ENCODE peak calls at places on chromosomes 6 and 20, in eight cellular contexts. O is left ventricle myocardium inferior, G is foreskin fibroblast, K is choroid plexus epithelial cell, F is A549, X is AG09319, S is neural crest cell, A is nephron progenitor cell. C is an unnamed sample.

GRCh38 chr20:20410678-20411077 is 42.8 kb downstream of the INSM1 start:
- DNase-seq in O (peak), G (no peak), K (peak), F (no peak), X (no peak), S (peak), A (peak), C (no peak)

GRCh38 chr20:32332614-32333013 is 25.5 kb upstream of the ASXL1 start:
- DNase-seq in O (no peak), G (peak), K (peak), F (no peak), X (no peak), S (no peak), A (no peak), C (no peak)

GRCh38 chr6:146211646-146212045 is 182.8 kb downstream of the GRM1 start:
- DNase-seq in O (no peak), G (no peak), K (no peak), F (no peak), X (no peak), S (no peak), A (no peak), C (no peak)

GRCh38 chr20:62938105-62938888 is at the start of gene GID8:
- DNase-seq in O (peak), G (peak), K (peak), F (peak), X (no peak), S (peak), A (no peak), C (no peak)

GRCh38 chr20:19275630-19276071 is 63.2 kb downstream of the SLC24A3 start:
- DNase-seq in O (peak), G (peak), K (peak), F (no peak), X (peak), S (no peak), A (no peak), C (no peak)

GRCh38 chr6:158631678-158632537 is 12.6 kb downstream of the DYNLT1 start:
- DNase-seq in O (peak), G (peak), K (peak), F (peak), X (no peak), S (no peak), A (no peak), C (peak)

GRCh38 chr6:155670655-155671054 is 215.0 kb upstream of the NOX3 start:
- DNase-seq in O (no peak), G (no peak), K (no peak), F (no peak), X (no peak), S (no peak), A (no peak), C (no peak)

GRCh38 chr6:111566873-111567517 is 38.7 kb downstream of the TRAF3IP2 start:
- DNase-seq in O (no peak), G (peak), K (no peak), F (no peak), X (no peak), S (no peak), A (peak), C (no peak)

GRCh38 chr20:35979528-35979927 is 11.1 kb downstream of the CNBD2 start:
- DNase-seq in O (no peak), G (peak), K (no peak), F (no peak), X (no peak), S (no peak), A (no peak), C (no peak)

GRCh38 chr6:34791164-34791841 is 580 bp upstream of the BLTP3A start:
- DNase-seq in O (peak), G (peak), K (peak), F (peak), X (no peak), S (no peak), A (peak), C (no peak)

GRCh38 chr20:62192635-62193034 is 9.8 kb downstream of the MTG2 start:
- DNase-seq in O (no peak), G (no peak), K (no peak), F (no peak), X (no peak), S (no peak), A (no peak), C (no peak)

GRCh38 chr20:34271961-34272360 is 30.7 kb downstream of the ASIP start:
- DNase-seq in O (no peak), G (peak), K (peak), F (no peak), X (peak), S (no peak), A (no peak), C (no peak)

GRCh38 chr20:19812696-19813095 is 54.6 kb downstream of the RIN2 start:
- DNase-seq in O (no peak), G (peak), K (no peak), F (no peak), X (no peak), S (no peak), A (no peak), C (no peak)

GRCh38 chr20:35831029-35831428 is 59.2 kb downstream of the PHF20 start:
- DNase-seq in O (no peak), G (peak), K (peak), F (no peak), X (no peak), S (no peak), A (no peak), C (no peak)

GRCh38 chr6:33854572-33855030 is 50.8 kb upstream of the MLN start:
- DNase-seq in O (no peak), G (no peak), K (no peak), F (no peak), X (no peak), S (no peak), A (peak), C (no peak)

GRCh38 chr6:160124007-160124406 is 2.4 kb downstream of the SLC22A1 start:
- DNase-seq in O (no peak), G (no peak), K (no peak), F (no peak), X (no peak), S (no peak), A (no peak), C (no peak)

GRCh38 chr6:344816-345340 is 46.7 kb upstream of the IRF4 start:
- DNase-seq in O (no peak), G (no peak), K (no peak), F (no peak), X (no peak), S (no peak), A (no peak), C (no peak)

GRCh38 chr6:55198708-55199107 is 24.4 kb downstream of the HCRTR2 start:
- DNase-seq in O (no peak), G (no peak), K (no peak), F (no peak), X (no peak), S (no peak), A (no peak), C (no peak)

GRCh38 chr20:62770916-62771315 is 25.4 kb upstream of the MRGBP start:
- DNase-seq in O (no peak), G (no peak), K (no peak), F (no peak), X (no peak), S (no peak), A (no peak), C (no peak)

GRCh38 chr20:63555661-63556381 is 1.9 kb downstream of the FNDC11 start:
- DNase-seq in O (no peak), G (no peak), K (no peak), F (no peak), X (no peak), S (no peak), A (no peak), C (no peak)

DNA sequence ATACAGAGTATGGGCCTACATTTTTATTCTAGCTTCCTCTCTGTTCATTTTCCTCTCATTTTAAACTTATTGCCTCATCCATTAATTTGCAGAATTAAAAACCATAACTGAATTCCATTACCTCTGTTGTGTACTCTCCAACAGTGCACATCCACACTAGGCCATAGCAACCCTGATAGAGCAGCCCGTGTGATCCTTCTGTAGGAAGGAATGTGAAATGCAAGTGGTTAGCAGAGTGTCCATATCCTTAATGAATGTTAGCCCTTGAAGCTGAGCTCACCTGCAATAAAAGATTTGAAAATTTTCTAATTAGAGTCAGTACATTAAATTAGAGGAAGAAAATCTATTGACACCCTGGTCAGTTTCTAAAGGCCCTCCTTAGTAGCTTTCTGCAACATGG is 6.5 kb upstream of the GRIK2 start:
- DNase-seq in O (no peak), G (peak), K (no peak), F (no peak), X (no peak), S (no peak), A (no peak), C (no peak)
- TF ChIP-seq CTCF in O (peak), G (peak), K (peak), F (no peak), X (no peak), S (peak), A (peak), C (no peak)

GRCh38 chr20:21739161-21739560 is 33.7 kb downstream of the PAX1 start:
- DNase-seq in O (no peak), G (no peak), K (no peak), F (no peak), X (no peak), S (no peak), A (no peak), C (no peak)

GRCh38 chr20:21739682-21740081 is 34.2 kb downstream of the PAX1 start:
- DNase-seq in O (no peak), G (no peak), K (no peak), F (no peak), X (no peak), S (no peak), A (no peak), C (no peak)

DNA sequence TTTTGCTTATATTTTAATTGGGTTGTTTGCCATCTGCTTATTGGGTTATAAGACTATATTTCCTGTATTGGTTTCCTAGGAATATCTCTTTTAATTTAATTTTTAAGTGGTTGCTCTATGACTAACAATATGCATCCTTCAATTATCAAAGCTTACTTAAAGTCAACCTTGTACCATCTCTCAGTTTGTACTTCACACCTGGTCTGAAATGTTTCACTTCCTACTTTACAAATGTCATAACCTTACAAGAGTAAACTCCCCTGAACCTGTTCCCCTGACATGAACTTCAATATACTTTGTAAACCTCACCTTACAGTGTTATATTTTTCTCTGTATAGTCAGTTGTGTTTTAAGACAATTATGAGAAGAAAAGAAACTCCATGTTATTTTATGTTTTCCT is 35.8 kb downstream of the PAX1 start:
- DNase-seq in O (no peak), G (no peak), K (no peak), F (no peak), X (no peak), S (no peak), A (no peak), C (no peak)
- TF ChIP-seq CTCF in O (no peak), G (no peak), K (no peak), F (no peak), X (no peak), S (no peak), A (no peak), C (no peak)

DNA sequence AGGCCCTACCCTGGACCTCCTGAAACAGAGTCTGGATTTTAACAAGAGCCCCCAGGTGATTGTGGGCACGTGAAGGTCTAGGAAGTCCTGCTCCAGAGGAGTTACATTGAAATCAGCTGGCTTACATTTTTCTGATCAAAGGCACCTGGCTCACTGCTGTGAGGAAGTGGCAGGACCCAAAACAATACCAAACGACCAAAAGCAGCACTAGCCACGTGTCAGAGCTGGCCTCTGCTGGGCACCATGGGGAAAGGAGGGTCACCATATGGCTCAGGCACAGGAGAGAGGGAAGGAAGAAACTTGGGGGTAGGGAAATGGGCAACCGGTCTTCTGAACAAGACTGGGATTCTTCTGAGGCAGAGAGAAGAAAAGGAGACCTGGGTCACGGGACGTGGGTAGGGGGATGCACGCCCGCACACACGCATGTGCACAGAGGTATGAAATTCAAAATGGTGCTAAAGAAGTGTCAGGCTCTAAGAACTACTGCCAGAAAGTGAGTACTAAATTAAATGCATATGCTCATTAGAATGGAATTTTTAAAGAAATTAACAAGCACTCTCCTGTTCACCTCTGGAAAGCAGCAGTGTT is 113.6 kb downstream of the TRERF1 start:
- DNase-seq in O (no peak), G (no peak), K (no peak), F (no peak), X (no peak), S (no peak), A (no peak), C (no peak)
- TF ChIP-seq CTCF in O (no peak), G (no peak), K (no peak), F (no peak), X (no peak), S (no peak), A (no peak), C (no peak)

DNA sequence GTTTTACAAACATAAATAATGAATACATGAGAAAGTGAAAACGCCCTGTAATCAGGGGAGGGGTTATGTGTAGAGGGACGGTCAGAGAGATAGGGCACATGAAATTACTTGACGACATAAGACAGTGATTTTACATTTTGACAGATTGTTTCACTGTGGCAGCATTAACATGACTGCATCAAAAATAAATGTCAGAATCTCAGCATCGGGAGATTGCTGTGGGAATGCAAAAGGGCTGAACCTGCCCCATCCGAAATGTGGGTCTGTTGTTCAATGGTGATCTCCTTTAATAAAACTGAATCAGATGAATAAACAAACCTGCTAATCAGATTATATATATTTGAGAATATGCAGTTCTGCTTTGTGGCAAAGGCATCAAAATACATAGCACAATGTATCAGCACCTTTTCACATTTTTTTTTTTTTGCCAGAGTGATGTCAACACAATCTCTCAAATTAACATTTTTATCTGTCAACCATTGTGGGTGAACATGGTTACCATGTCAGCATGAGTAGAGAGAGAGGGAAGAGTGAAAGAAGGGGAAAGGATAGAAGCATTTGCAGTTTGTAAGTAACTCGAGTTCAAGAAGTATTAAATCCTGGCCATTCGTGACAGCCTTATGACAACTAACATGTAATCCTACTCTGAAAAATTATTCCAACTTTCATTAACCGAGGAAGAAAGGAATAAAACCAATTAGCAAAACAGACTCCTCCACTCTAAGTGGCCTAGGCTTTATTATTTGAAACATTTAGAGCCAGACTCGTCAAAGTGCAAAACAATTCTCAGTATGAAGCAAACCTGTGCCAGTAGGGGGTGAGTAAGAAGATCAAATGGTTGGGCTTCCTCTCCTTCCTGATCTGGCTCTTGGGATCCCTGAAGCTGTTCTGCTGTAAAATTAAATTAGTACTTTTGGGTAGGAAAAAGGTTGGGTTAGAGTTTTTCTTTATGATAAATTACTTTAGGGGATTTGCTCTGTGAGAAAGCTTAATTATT is 177.3 kb upstream of the MAN1A1 start:
- DNase-seq in O (no peak), G (no peak), K (peak), F (no peak), X (no peak), S (no peak), A (no peak), C (no peak)
- TF ChIP-seq CTCF in O (no peak), G (no peak), K (peak), F (no peak), X (no peak), S (no peak), A (no peak), C (no peak)

DNA sequence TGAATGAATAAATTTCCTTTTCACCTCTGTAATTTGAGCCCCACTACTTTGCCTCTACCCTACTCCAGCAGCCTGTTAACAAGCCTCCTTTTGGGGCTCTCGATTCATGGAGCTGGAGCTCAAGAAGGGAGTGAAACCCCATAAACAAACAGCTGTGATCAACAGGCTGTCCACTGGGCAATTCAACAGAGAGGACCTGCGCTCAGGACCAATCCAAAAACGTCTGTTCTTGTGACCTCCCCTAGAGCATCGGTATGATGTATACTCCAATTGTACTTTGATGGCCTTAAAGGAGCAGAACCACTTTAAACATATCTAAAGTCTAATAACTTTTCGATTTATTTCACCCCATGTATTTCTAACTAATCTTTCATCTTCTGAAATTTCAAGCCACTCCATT is 37.4 kb downstream of the HIVEP2 start:
- DNase-seq in O (no peak), G (no peak), K (no peak), F (no peak), X (no peak), S (no peak), A (no peak), C (no peak)
- TF ChIP-seq CTCF in O (no peak), G (no peak), K (no peak), F (no peak), X (no peak), S (no peak), A (no peak), C (no peak)

DNA sequence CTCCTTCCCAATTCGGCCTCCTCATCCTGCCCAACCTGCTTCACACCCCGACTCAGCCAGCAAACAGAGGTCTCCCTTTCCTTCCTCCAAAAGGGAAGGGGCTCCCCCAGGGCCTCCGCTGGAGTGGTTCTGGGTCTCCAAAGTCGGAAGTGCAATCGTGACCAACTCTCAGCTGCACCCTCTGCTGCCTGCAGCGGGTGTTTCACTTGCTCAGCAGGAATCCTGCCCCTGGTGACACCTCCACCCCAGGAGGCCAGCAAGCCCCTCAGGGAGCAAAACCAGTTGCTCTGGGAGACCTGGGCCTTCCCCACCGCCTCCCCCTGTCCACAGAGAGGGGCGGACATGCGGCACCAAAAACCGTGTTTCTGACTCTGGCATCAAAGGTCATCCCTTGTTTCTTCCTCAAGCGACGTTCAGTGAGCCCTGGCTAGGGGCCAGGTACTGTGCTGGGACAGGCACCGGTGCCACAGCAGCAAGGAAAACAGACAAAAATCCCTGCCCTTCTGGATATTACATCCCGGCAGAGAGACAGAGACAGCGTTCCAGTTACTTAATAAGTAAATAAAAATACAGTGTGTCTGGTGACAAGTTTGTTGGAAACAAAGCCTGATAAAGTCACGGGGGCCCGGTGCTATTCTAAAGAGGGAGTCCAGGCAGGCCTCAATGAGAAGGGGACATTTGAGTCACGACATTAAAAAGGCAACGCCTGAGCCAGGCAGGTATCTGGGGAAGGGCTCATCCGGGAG is 219.0 kb downstream of the BMP7 start:
- DNase-seq in O (no peak), G (no peak), K (no peak), F (peak), X (no peak), S (no peak), A (no peak), C (peak)
- TF ChIP-seq CTCF in O (no peak), G (peak), K (peak), F (peak), X (peak), S (peak), A (no peak), C (no peak)